ENCODE peak calls at places on chromosomes 4 and X, in four cellular contexts. M is A549, B is SK-N-SH, K is IMR-90. G is an unnamed sample.
A peak's percentile ranks its signal among the peaks of the same experiment; 100 is the strongest.

GRCh38 chrX:108090474-108091265 is 672 bp downstream of the PSMD10 start:
- DNase-seq in M (peak; percentile 25), B (no peak), K (peak; percentile 44), G (no peak)

GRCh38 chr4:183638436-183638835 is 20.5 kb downstream of the RWDD4 start:
- DNase-seq in M (no peak), B (no peak), K (peak; percentile 59), G (no peak)

GRCh38 chrX:132810964-132811712 is 147.3 kb downstream of the HS6ST2 start:
- DNase-seq in M (no peak), B (no peak), K (no peak), G (no peak)

GRCh38 chr4:155705664-155706063 is 39.0 kb downstream of the GUCY1A1 start:
- DNase-seq in M (peak; percentile 26), B (no peak), K (peak; percentile 64), G (no peak)

GRCh38 chr4:6331018-6331417 is 61.4 kb downstream of the WFS1 start:
- DNase-seq in M (peak; percentile 60), B (no peak), K (peak; percentile 20), G (peak; percentile 65)

GRCh38 chrX:16311671-16312070 is 144.4 kb downstream of the MAGEB17 start:
- DNase-seq in M (no peak), B (no peak), K (no peak), G (no peak)

GRCh38 chrX:37603938-37604409 is 32.5 kb downstream of the LANCL3 start:
- DNase-seq in M (no peak), B (no peak), K (no peak), G (no peak)

GRCh38 chr4:39820186-39820585 is 122.2 kb downstream of the UBE2K start:
- DNase-seq in M (no peak), B (no peak), K (no peak), G (peak; percentile 25)

GRCh38 chr4:73735231-73735630 is 5.1 kb upstream of the CXCL8 start:
- DNase-seq in M (no peak), B (no peak), K (peak; percentile 79), G (no peak)

GRCh38 chrX:129748265-129748664 is 9.5 kb downstream of the XPNPEP2 start:
- DNase-seq in M (no peak), B (no peak), K (peak; percentile 78), G (no peak)

GRCh38 chr4:184250795-184251679 is 33.4 kb upstream of the ENPP6 start:
- DNase-seq in M (peak; percentile 58), B (peak; percentile 70), K (peak; percentile 60), G (no peak)

GRCh38 chr4:134328741-134329140 is 127.2 kb upstream of the PABPC4L start:
- DNase-seq in M (no peak), B (no peak), K (no peak), G (no peak)

GRCh38 chr4:109676886-109677285 is 26.4 kb downstream of the CASP6 start:
- DNase-seq in M (no peak), B (no peak), K (no peak), G (no peak)

GRCh38 chrX:129701624-129702069 is 37.1 kb upstream of the XPNPEP2 start:
- DNase-seq in M (no peak), B (no peak), K (peak; percentile 31), G (no peak)

GRCh38 chr4:47936336-47936735 is 22.0 kb upstream of the NFXL1 start:
- DNase-seq in M (no peak), B (no peak), K (no peak), G (no peak)

GRCh38 chrX:108439434-108439883 is at the start of gene COL4A5:
- DNase-seq in M (peak; percentile 95), B (no peak), K (peak; percentile 80), G (peak; percentile 53)

GRCh38 chr4:184599492-184600135 is 49.6 kb downstream of the CASP3 start:
- DNase-seq in M (no peak), B (no peak), K (peak; percentile 86), G (no peak)

GRCh38 chr4:164383187-164384181 is 370.4 kb upstream of the SMIM31 start:
- DNase-seq in M (peak; percentile 0), B (peak; percentile 16), K (peak; percentile 0), G (peak; percentile 67)

GRCh38 chrX:154436597-154437397 is at the start of gene GDI1:
- DNase-seq in M (peak; percentile 75), B (peak; percentile 91), K (peak; percentile 22), G (peak; percentile 53)

GRCh38 chrX:12971282-12972003 is 3.5 kb upstream of the TMSB4X start:
- DNase-seq in M (no peak), B (no peak), K (no peak), G (no peak)
- TF ChIP-seq USF2 in M (no peak), B (no peak), K (no peak), G (no peak)

GRCh38 chr4:53847935-53848334 is 216.5 kb downstream of the CHIC2 start:
- DNase-seq in M (no peak), B (no peak), K (no peak), G (no peak)
- TF ChIP-seq USF2 in M (no peak), B (no peak), K (no peak), G (no peak)

GRCh38 chr4:80484707-80485106 is 149.2 kb downstream of the CFAP299 start:
- DNase-seq in M (no peak), B (no peak), K (peak; percentile 50), G (no peak)
- TF ChIP-seq USF2 in M (no peak), B (no peak), K (no peak), G (no peak)

GRCh38 chr4:187258651-187259401 is 535.2 kb upstream of the FAT1 start:
- DNase-seq in M (no peak), B (no peak), K (no peak), G (no peak)

GRCh38 chr4:187251896-187252295 is 528.2 kb upstream of the FAT1 start:
- DNase-seq in M (no peak), B (no peak), K (peak; percentile 18), G (no peak)

DNA sequence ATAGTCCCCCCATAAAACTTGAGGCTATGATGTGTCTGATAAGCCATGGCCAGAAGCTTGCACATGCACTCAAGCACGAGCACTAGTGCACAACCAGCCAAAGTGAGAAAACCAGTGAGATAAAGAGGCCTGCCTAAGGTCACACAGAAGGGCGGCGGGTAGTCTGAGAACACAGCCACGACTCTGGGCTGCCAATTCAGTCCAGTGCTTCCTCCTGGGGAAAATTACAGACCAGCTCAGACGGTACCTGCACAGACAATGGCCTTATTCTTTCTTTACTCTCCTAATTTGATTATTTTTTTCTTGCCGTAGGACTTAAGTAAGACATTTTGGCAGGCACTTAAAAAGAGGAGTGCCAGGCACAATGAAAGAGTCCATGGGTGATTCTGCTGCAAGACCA is 533.2 kb upstream of the FAT1 start:
- DNase-seq in M (no peak), B (no peak), K (no peak), G (no peak)
- TF ChIP-seq USF2 in M (no peak), B (no peak), K (no peak), G (no peak)

GRCh38 chrX:48475295-48475694 is 704 bp upstream of the FTSJ1 start:
- DNase-seq in M (no peak), B (peak; percentile 51), K (no peak), G (no peak)
- TF ChIP-seq USF2 in M (no peak), B (no peak), K (no peak), G (no peak)

GRCh38 chr4:151739118-151739517 is 21.7 kb downstream of the GATB start:
- DNase-seq in M (no peak), B (no peak), K (no peak), G (no peak)

GRCh38 chr4:151743894-151744293 is 16.9 kb downstream of the GATB start:
- DNase-seq in M (no peak), B (no peak), K (no peak), G (no peak)

GRCh38 chr4:151736367-151736766 is 24.4 kb downstream of the GATB start:
- DNase-seq in M (no peak), B (no peak), K (no peak), G (no peak)

GRCh38 chr4:151743128-151743854 is 17.5 kb downstream of the GATB start:
- DNase-seq in M (no peak), B (no peak), K (no peak), G (no peak)

GRCh38 chr4:151738706-151739105 is 22.1 kb downstream of the GATB start:
- DNase-seq in M (no peak), B (no peak), K (no peak), G (no peak)
- TF ChIP-seq USF2 in M (no peak), B (no peak), K (no peak), G (no peak)

GRCh38 chr4:151038452-151039157 is 23.5 kb upstream of the LRBA start:
- DNase-seq in M (no peak), B (no peak), K (no peak), G (no peak)

GRCh38 chr4:151039733-151040132 is 24.6 kb upstream of the LRBA start:
- DNase-seq in M (no peak), B (no peak), K (no peak), G (no peak)

GRCh38 chr4:151031831-151032605 is 16.9 kb upstream of the LRBA start:
- DNase-seq in M (peak; percentile 35), B (peak; percentile 13), K (peak; percentile 71), G (no peak)

GRCh38 chr4:151034829-151035228 is 19.7 kb upstream of the LRBA start:
- DNase-seq in M (no peak), B (no peak), K (no peak), G (no peak)

DNA sequence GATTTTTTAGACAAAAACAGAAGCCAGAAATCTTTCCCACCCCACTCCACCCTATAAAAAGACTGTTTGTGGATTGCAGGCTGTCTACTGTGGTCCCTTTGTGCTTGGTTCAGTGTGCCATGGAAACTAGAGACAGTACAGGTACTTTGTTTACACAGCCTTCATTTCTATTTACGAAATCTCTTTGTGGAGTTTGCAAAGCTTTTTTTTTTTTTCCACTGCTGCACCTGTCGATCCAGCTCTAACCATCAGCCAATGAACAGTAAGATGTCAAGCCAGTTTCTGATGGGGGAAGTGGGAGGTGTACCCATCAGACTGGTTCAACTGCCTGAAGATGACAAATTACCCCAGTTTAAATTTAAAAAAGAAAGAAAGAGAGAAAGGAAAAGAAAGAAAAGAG is 20.2 kb upstream of the LRBA start:
- DNase-seq in M (no peak), B (no peak), K (no peak), G (no peak)
- TF ChIP-seq USF2 in M (no peak), B (no peak), K (no peak), G (no peak)

GRCh38 chr4:8132400-8132799 is 26.2 kb downstream of the ABLIM2 start:
- DNase-seq in M (no peak), B (no peak), K (no peak), G (no peak)
- TF ChIP-seq USF2 in M (no peak), B (no peak), K (no peak), G (no peak)

DNA sequence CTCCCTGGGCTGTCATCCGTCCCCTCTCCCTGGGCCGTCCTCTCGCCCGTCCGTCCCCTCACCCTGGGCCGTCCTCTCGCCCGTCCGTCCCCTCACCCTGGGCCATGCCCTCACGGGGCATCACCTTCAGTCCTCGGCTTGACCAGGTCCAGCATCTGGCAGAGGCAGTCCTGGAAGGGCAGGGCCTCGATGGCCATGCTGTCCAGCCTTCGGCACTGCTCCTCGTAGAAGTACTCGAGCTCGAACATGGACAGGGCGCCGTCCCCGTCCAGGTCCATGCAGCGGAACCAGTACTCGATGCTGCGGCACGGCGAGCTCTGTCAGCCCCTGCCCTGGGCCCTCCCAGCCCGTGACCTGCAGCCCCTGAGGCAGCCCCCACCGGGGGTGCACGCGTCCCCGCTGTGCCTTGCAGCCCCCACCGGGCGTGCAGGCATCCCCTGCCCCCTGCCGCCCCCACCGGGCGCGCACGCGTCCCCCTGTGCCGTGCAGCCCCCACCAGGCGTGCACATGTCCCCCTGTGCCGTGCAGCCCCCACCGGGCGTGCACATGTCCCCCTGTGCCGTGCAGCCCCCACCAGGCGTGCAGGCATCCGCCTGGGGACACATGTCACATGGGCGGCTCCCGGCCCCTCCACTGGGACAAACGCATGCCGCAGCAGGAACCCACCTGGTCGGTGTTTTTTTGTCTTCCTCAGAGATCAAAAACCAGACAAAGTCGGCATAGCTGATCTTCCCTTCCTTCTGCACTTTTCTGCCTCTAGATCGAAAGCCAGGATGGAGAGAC is 22.2 kb upstream of the GTPBP6 start:
- DNase-seq in M (no peak), B (no peak), K (no peak), G (no peak)
- TF ChIP-seq USF2 in M (no peak), B (no peak), K (no peak), G (no peak)

G was measured in WTC11.